ENCODE peak calls at places on chromosomes 5 and 9, in four cellular contexts. One of them, this sample, is unnamed.
A peak's percentile ranks its signal among the peaks of the same experiment; 100 is the strongest.

GRCh38 chr5:72959257-72959656 is 3.4 kb downstream of the FCHO2 start:
- DNase-seq in upper lobe of right lung: no peak
- DNase-seq in GM12865: no peak
- DNase-seq in WERI-Rb-1: no peak
- DNase-seq in this sample: no peak

GRCh38 chr9:21679432-21679831 is 123.0 kb upstream of the MTAP start:
- DNase-seq in upper lobe of right lung: no peak
- DNase-seq in GM12865: no peak
- DNase-seq in WERI-Rb-1: no peak
- DNase-seq in this sample: no peak

GRCh38 chr9:8143677-8144076 is 344.1 kb upstream of the DMAC1 start:
- DNase-seq in WERI-Rb-1: no peak
- DNase-seq in upper lobe of right lung: no peak
- DNase-seq in GM12865: no peak
- DNase-seq in this sample: no peak

GRCh38 chr9:105500108-105500766 is 52.4 kb downstream of the FSD1L start:
- DNase-seq in GM12865: peak; percentile 69
- DNase-seq in upper lobe of right lung: no peak
- DNase-seq in WERI-Rb-1: no peak
- DNase-seq in this sample: no peak

GRCh38 chr5:37807902-37808301 is 31.9 kb downstream of the GDNF start:
- DNase-seq in upper lobe of right lung: no peak
- DNase-seq in WERI-Rb-1: no peak
- DNase-seq in GM12865: no peak
- DNase-seq in this sample: no peak

GRCh38 chr5:80192507-80193241 is 63.2 kb downstream of the SERINC5 start:
- DNase-seq in upper lobe of right lung: no peak
- DNase-seq in WERI-Rb-1: no peak
- DNase-seq in GM12865: no peak
- DNase-seq in this sample: no peak

GRCh38 chr5:115471674-115472073 is 72.9 kb downstream of the FEM1C start:
- DNase-seq in GM12865: no peak
- DNase-seq in upper lobe of right lung: no peak
- DNase-seq in WERI-Rb-1: no peak
- DNase-seq in this sample: no peak

GRCh38 chr5:180464603-180464970 is 29.6 kb upstream of the CNOT6 start:
- DNase-seq in upper lobe of right lung: no peak
- DNase-seq in GM12865: no peak
- DNase-seq in WERI-Rb-1: no peak
- DNase-seq in this sample: no peak

GRCh38 chr9:135487281-135488012 is 7.9 kb downstream of the PPP1R26 start:
- DNase-seq in upper lobe of right lung: no peak
- DNase-seq in WERI-Rb-1: no peak
- DNase-seq in GM12865: no peak
- DNase-seq in this sample: no peak

GRCh38 chr9:81609782-81610738 is 79.3 kb downstream of the TLE1 start:
- DNase-seq in WERI-Rb-1: peak; percentile 11
- DNase-seq in upper lobe of right lung: no peak
- DNase-seq in GM12865: peak; percentile 57
- DNase-seq in this sample: no peak

GRCh38 chr5:168317521-168318147 is 26.2 kb downstream of the WWC1 start:
- DNase-seq in upper lobe of right lung: no peak
- DNase-seq in WERI-Rb-1: peak; percentile 61
- DNase-seq in GM12865: no peak
- DNase-seq in this sample: no peak

GRCh38 chr5:37571974-37572373 is 192.9 kb downstream of the WDR70 start:
- DNase-seq in upper lobe of right lung: no peak
- DNase-seq in WERI-Rb-1: no peak
- DNase-seq in GM12865: no peak
- DNase-seq in this sample: no peak

DNA sequence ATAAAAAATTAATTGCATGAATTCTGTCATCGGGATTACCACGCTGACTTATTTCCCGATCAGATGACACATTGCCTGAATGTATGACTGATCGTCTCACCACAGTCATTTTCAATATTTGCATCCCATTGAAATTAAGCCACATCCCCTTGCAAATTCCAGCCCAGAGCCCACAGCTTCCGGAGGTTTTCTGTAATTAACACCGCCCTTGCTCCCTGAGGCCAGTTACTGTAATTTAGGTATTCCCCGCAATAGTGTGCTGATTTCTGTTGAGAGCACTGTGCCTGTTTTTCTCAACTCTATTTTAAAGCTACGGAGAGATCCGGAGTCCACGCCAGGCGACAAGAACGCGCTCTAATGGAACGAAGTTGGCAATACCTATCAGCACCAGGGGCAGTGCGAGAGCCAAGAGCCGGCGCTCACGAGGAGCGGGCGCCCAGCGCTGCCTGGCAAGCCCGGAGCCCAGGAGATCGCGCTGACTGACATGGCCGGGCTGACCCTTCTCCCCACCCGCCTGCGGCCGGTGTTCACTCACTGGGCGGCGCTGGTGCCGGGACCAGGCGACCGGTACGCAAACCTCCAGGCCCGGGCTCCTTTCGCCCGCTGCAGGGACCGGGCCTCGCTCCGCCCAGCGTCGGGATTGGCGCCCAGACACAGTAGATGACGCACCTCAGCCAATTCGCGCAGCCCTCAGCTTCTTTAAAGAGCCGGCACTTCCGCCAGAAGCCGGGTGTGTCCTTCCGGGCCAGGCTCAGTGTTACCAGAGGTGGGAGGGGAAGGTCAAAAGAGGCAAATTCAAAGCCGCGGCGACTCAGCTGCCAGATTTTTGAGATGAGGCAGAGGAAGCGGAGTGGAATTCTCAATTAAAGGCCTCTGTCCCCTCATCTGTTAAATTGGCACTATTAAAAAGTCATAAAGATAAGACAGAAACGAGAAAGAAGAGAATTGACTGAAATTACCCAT is at the start of gene PLGRKT:
- DNase-seq in GM12865: peak; percentile 98
- DNase-seq in WERI-Rb-1: peak; percentile 94
- DNase-seq in upper lobe of right lung: peak; percentile 97
- DNase-seq in this sample: peak; percentile 94
- TF ChIP-seq CTCF in GM12865: peak; percentile 11
- TF ChIP-seq CTCF in WERI-Rb-1: no peak
- TF ChIP-seq CTCF in upper lobe of right lung: peak; percentile 30
- TF ChIP-seq CTCF in this sample: peak; percentile 39

GRCh38 chr5:174409070-174409469 is 315.3 kb upstream of the MSX2 start:
- DNase-seq in upper lobe of right lung: no peak
- DNase-seq in GM12865: no peak
- DNase-seq in WERI-Rb-1: no peak
- DNase-seq in this sample: no peak
- TF ChIP-seq CTCF in upper lobe of right lung: no peak
- TF ChIP-seq CTCF in GM12865: peak; percentile 15
- TF ChIP-seq CTCF in WERI-Rb-1: no peak
- TF ChIP-seq CTCF in this sample: peak; percentile 28

DNA sequence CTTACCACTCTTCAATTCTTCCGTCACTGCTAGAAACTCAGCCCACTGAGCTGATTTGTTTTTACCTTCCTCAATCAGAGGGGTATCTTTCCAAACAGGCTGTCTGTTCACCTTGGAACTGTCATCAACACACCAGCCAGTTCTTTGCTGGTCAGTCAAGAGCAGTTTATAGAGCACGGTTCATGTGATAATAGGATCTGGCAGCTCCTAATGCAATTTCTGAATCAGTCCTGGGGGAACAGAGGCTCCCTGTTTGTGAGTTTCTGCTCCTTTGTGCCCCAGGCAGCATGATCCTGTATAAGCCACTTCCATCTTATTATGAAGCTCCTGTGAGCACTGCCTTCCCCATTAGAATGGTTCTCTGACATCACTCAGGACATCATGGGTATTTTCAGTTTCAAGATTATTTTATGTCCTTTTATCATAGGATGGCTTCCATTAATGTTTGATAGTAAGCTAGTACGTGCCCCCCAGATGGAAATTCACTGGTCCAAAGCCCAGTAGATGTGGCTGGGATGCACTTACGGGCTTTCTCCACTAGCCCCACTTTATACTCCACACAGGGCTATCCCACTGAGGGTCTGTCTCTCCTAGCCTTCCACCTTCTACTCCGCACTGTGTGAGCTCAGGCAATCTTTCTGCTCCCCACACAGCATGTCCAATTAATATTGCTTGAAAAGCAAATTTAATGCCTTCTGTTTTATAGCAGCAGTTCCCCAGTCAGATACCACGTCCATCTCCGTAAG is 85.5 kb upstream of the SPIN1 start:
- DNase-seq in WERI-Rb-1: no peak
- DNase-seq in GM12865: no peak
- DNase-seq in upper lobe of right lung: no peak
- DNase-seq in this sample: no peak
- TF ChIP-seq CTCF in WERI-Rb-1: no peak
- TF ChIP-seq CTCF in GM12865: no peak
- TF ChIP-seq CTCF in upper lobe of right lung: no peak
- TF ChIP-seq CTCF in this sample: no peak

GRCh38 chr5:74231697-74232096 is 408.8 kb downstream of the ENC1 start:
- DNase-seq in WERI-Rb-1: no peak
- DNase-seq in GM12865: peak; percentile 14
- DNase-seq in upper lobe of right lung: no peak
- DNase-seq in this sample: no peak
- TF ChIP-seq CTCF in WERI-Rb-1: no peak
- TF ChIP-seq CTCF in GM12865: no peak
- TF ChIP-seq CTCF in upper lobe of right lung: no peak
- TF ChIP-seq CTCF in this sample: no peak

DNA sequence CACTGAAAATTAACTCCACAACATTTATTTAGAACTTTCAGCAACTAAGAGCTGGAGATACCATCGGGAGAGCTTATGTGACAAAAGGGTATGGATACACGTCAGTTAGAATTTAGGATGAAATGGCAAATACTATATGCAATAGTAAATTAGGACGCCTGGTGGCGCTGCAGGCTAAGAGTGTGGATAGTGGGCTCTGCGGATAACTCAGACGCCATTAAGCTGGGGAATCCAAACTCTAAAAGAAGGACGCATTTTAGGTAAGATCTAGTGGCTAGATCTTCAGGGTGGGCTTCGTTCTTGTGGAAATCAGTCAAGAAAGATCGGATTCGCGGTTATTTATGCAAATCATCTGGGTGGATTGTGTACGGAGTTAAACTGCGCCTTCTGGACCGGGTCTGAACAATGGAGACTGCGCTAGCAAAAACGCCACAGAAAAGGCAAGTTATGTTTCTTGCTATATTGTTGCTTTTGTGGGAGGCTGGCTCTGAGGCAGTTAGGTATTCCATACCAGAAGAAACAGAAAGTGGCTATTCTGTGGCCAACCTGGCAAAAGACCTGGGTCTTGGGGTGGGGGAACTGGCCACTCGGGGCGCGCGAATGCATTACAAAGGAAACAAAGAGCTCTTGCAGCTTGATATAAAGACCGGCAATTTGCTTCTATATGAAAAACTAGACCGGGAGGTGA is at the start of gene PCDHB5:
- DNase-seq in GM12865: no peak
- DNase-seq in upper lobe of right lung: no peak
- DNase-seq in WERI-Rb-1: peak; percentile 38
- DNase-seq in this sample: no peak
- TF ChIP-seq CTCF in GM12865: no peak
- TF ChIP-seq CTCF in upper lobe of right lung: peak; percentile 34
- TF ChIP-seq CTCF in WERI-Rb-1: peak; percentile 63
- TF ChIP-seq CTCF in this sample: peak; percentile 40

GRCh38 chr9:92147030-92147853 is 32.0 kb upstream of the SPTLC1 start:
- DNase-seq in upper lobe of right lung: peak; percentile 80
- DNase-seq in WERI-Rb-1: peak; percentile 92
- DNase-seq in GM12865: peak; percentile 70
- DNase-seq in this sample: peak; percentile 86
- TF ChIP-seq CTCF in upper lobe of right lung: no peak
- TF ChIP-seq CTCF in WERI-Rb-1: no peak
- TF ChIP-seq CTCF in GM12865: no peak
- TF ChIP-seq CTCF in this sample: peak; percentile 40